ENCODE peak calls at places on chromosome 2, in ten cellular contexts. D is right atrium auricular region, I is pancreas, Q is T follicular helper cell, P is Kasumi-1, X is foreskin melanocyte, S is posterior cingulate gyrus, N is gastrocnemius medialis, R is brain microvascular endothelial cell, F is PC-9. J is an unnamed sample.

GRCh38 chr2:7794916-7795315 is 877.7 kb downstream of the RNF144A start:
- DNase-seq in Q (no peak), R (no peak), P (no peak), I (peak), X (no peak), F (no peak), S (no peak), N (no peak), D (no peak), J (no peak)

GRCh38 chr2:116223912-116224311 is 1590.6 kb upstream of the DDX18 start:
- DNase-seq in P (no peak), Q (no peak), D (no peak), I (no peak), N (no peak), X (no peak), R (no peak), F (no peak), S (no peak), J (no peak)

GRCh38 chr2:196957881-196958525 is 31.5 kb upstream of the PGAP1 start:
- DNase-seq in D (no peak), Q (no peak), F (no peak), I (no peak), R (no peak), N (no peak), X (no peak), P (no peak), S (no peak), J (no peak)

GRCh38 chr2:196370386-196370785 is 199.0 kb upstream of the STK17B start:
- DNase-seq in S (no peak), I (no peak), X (no peak), D (no peak), P (no peak), Q (no peak), F (no peak), N (no peak), R (no peak), J (peak)

GRCh38 chr2:178395295-178395694 is 55.7 kb downstream of the PRKRA start:
- DNase-seq in I (no peak), R (no peak), D (no peak), P (no peak), S (no peak), F (no peak), Q (no peak), X (no peak), N (no peak), J (no peak)

GRCh38 chr2:184416514-184416913 is 181.8 kb upstream of the ZNF804A start:
- DNase-seq in P (no peak), F (no peak), N (no peak), Q (no peak), R (no peak), I (no peak), X (no peak), S (no peak), D (no peak), J (no peak)

GRCh38 chr2:187942876-187943275 is 348.8 kb upstream of the GULP1 start:
- DNase-seq in X (no peak), D (no peak), S (no peak), R (no peak), F (no peak), N (no peak), Q (no peak), P (no peak), I (no peak), J (no peak)

GRCh38 chr2:239311132-239312040 is 89.4 kb downstream of the HDAC4 start:
- DNase-seq in D (peak), X (no peak), P (no peak), I (peak), N (peak), F (no peak), R (no peak), Q (no peak), S (peak), J (no peak)

GRCh38 chr2:9003616-9004337 is at the start of gene MBOAT2:
- DNase-seq in N (peak), I (peak), R (peak), S (peak), D (peak), P (peak), Q (peak), F (peak), X (peak), J (no peak)

GRCh38 chr2:176283268-176283667 is 14.0 kb downstream of the MTX2 start:
- DNase-seq in N (no peak), F (no peak), P (no peak), S (no peak), Q (no peak), I (no peak), D (no peak), X (no peak), R (no peak), J (no peak)

GRCh38 chr2:240151477-240152031 is 11.1 kb upstream of the OTOS start:
- DNase-seq in P (no peak), D (no peak), N (no peak), F (no peak), S (peak), R (no peak), Q (no peak), X (no peak), I (no peak), J (no peak)

GRCh38 chr2:237482485-237482884 is 4.6 kb upstream of the MLPH start:
- DNase-seq in D (peak), I (peak), R (no peak), X (peak), N (peak), Q (no peak), S (no peak), F (peak), P (no peak), J (peak)

GRCh38 chr2:44748-45341 is 1.5 kb downstream of the FAM110C start:
- DNase-seq in N (no peak), S (no peak), R (no peak), F (peak), I (peak), X (no peak), P (no peak), Q (no peak), D (no peak), J (no peak)

GRCh38 chr2:160368988-160369935 is 124.3 kb downstream of the RBMS1 start:
- DNase-seq in N (no peak), Q (no peak), X (no peak), D (no peak), R (no peak), F (no peak), P (no peak), S (no peak), I (peak), J (no peak)

GRCh38 chr2:82834893-82835292 is 1624.2 kb downstream of the SUCLG1 start:
- DNase-seq in I (no peak), R (no peak), X (no peak), Q (no peak), D (no peak), N (no peak), P (no peak), F (no peak), S (no peak), J (no peak)

GRCh38 chr2:235051436-235052260 is 99.8 kb downstream of the SH3BP4 start:
- DNase-seq in P (no peak), R (peak), N (no peak), D (peak), Q (no peak), I (peak), F (no peak), S (peak), X (no peak), J (no peak)

GRCh38 chr2:43055985-43056384 is 170.4 kb downstream of the ZFP36L2 start:
- DNase-seq in X (no peak), F (no peak), N (peak), I (no peak), P (no peak), Q (no peak), D (no peak), S (peak), R (no peak), J (no peak)

J was measured in foreskin keratinocyte.